ENCODE peak calls at places on chromosome 4, in six cellular contexts. A is mammary epithelial cell, M is GM12878, X is A549, L is fibroblast of lung, Y is endothelial cell of umbilical vein. B is an unnamed sample.

GRCh38 chr4:153427363-153428071 is 38.6 kb upstream of the TMEM131L start:
- DNase-seq in L (peak; percentile 77), X (no peak), A (peak; percentile 56), Y (no peak), M (no peak), B (no peak)

GRCh38 chr4:149183638-149184037 is 632.0 kb downstream of the IQCM start:
- DNase-seq in Y (no peak), L (no peak), A (no peak), X (no peak), M (no peak), B (no peak)

GRCh38 chr4:1310031-1310795 is 20.5 kb downstream of the MAEA start:
- DNase-seq in L (no peak), X (no peak), M (no peak), A (peak; percentile 76), Y (no peak), B (no peak)

GRCh38 chr4:16758206-16758605 is 140.2 kb downstream of the LDB2 start:
- DNase-seq in M (no peak), X (no peak), Y (no peak), L (no peak), A (no peak), B (no peak)

GRCh38 chr4:115834441-115834840 is 721.0 kb upstream of the NDST4 start:
- DNase-seq in A (no peak), Y (no peak), L (no peak), M (no peak), X (no peak), B (no peak)

GRCh38 chr4:6779667-6780565 is 2.6 kb upstream of the KIAA0232 start:
- DNase-seq in X (no peak), A (no peak), Y (no peak), M (no peak), L (peak; percentile 31), B (no peak)

GRCh38 chr4:156710571-156711195 is 260.9 kb downstream of the PDGFC start:
- DNase-seq in M (no peak), L (peak; percentile 36), Y (no peak), A (no peak), X (no peak), B (no peak)

GRCh38 chr4:110518889-110519490 is 43.0 kb downstream of the ENPEP start:
- DNase-seq in Y (peak; percentile 33), M (no peak), X (no peak), L (peak; percentile 5), A (peak; percentile 13), B (peak; percentile 36)

GRCh38 chr4:16721618-16722291 is 176.7 kb downstream of the LDB2 start:
- DNase-seq in L (peak; percentile 89), X (no peak), A (no peak), Y (peak; percentile 67), M (no peak), B (peak; percentile 40)

GRCh38 chr4:35166437-35166836 is 1077.9 kb downstream of the ARAP2 start:
- DNase-seq in Y (no peak), M (no peak), X (no peak), L (no peak), A (peak; percentile 0), B (no peak)

GRCh38 chr4:183362916-183363542 is 40.8 kb upstream of the CLDN24 start:
- DNase-seq in M (no peak), Y (peak; percentile 52), L (peak; percentile 52), A (no peak), X (no peak), B (no peak)

GRCh38 chr4:7929530-7929951 is 10.1 kb downstream of the AFAP1 start:
- DNase-seq in Y (no peak), M (no peak), X (no peak), L (no peak), A (peak; percentile 90), B (no peak)

GRCh38 chr4:184763150-184763780 is 29.4 kb upstream of the CENPU start:
- DNase-seq in X (no peak), M (no peak), A (no peak), L (peak; percentile 9), Y (no peak), B (no peak)

GRCh38 chr4:85909851-85910250 is 434.9 kb downstream of the ARHGAP24 start:
- DNase-seq in L (no peak), X (no peak), A (no peak), M (no peak), Y (no peak), B (no peak)

GRCh38 chr4:111475001-111475400 is 670.3 kb upstream of the FAM241A start:
- DNase-seq in X (no peak), Y (no peak), A (peak; percentile 6), L (peak; percentile 28), M (no peak), B (no peak)

GRCh38 chr4:20255823-20256222 is 4.1 kb downstream of the SLIT2 start:
- DNase-seq in Y (peak; percentile 29), L (no peak), M (no peak), X (no peak), A (no peak), B (no peak)

GRCh38 chr4:93029774-93030173 is 726.0 kb downstream of the GRID2 start:
- DNase-seq in A (no peak), Y (no peak), L (no peak), X (no peak), M (no peak), B (no peak)

GRCh38 chr4:74098628-74098995 is 383 bp downstream of the CXCL2 start:
- DNase-seq in L (no peak), M (no peak), A (no peak), Y (peak; percentile 38), X (no peak), B (no peak)

GRCh38 chr4:101292214-101292613 is 55.1 kb downstream of the PPP3CA start:
- DNase-seq in M (no peak), Y (no peak), A (no peak), X (no peak), L (no peak), B (no peak)

GRCh38 chr4:75547647-75548387 is 8.0 kb upstream of the ODAPH start:
- DNase-seq in A (no peak), Y (no peak), X (no peak), M (no peak), L (peak; percentile 29), B (peak; percentile 61)

GRCh38 chr4:139144161-139144859 is 32.7 kb downstream of the ELF2 start:
- DNase-seq in X (no peak), M (no peak), L (peak; percentile 73), A (peak; percentile 77), Y (no peak), B (no peak)

GRCh38 chr4:112431158-112431557 is 84.8 kb downstream of the NEUROG2 start:
- DNase-seq in Y (no peak), M (no peak), A (no peak), X (no peak), L (no peak), B (no peak)

GRCh38 chr4:108651068-108651794 is 832 bp downstream of the OSTC start:
- DNase-seq in A (peak; percentile 27), M (no peak), L (peak; percentile 72), X (peak; percentile 18), Y (peak; percentile 66), B (peak; percentile 48)

GRCh38 chr4:101009471-101009870 is 337.9 kb downstream of the PPP3CA start:
- DNase-seq in L (no peak), Y (no peak), A (no peak), X (no peak), M (peak; percentile 9), B (peak; percentile 82)

GRCh38 chr4:83269256-83269655 is 15.3 kb downstream of the COQ2 start:
- DNase-seq in L (peak; percentile 47), M (no peak), X (no peak), Y (no peak), A (no peak), B (no peak)

GRCh38 chr4:75004755-75005668 is 72.1 kb downstream of the PARM1 start:
- DNase-seq in A (peak; percentile 24), Y (no peak), X (no peak), L (peak; percentile 3), M (peak; percentile 71), B (peak; percentile 91)

GRCh38 chr4:98430708-98431403 is 169.7 kb downstream of the RAP1GDS1 start:
- DNase-seq in Y (no peak), X (peak; percentile 66), A (peak; percentile 96), M (no peak), L (peak; percentile 98), B (no peak)

GRCh38 chr4:143538979-143539669 is 25.6 kb downstream of the SMARCA5 start:
- DNase-seq in X (no peak), A (no peak), L (no peak), M (no peak), Y (no peak), B (peak; percentile 50)

GRCh38 chr4:98631506-98631905 is 26.9 kb downstream of the TSPAN5 start:
- DNase-seq in Y (no peak), L (no peak), M (no peak), A (no peak), X (no peak), B (no peak)

DNA sequence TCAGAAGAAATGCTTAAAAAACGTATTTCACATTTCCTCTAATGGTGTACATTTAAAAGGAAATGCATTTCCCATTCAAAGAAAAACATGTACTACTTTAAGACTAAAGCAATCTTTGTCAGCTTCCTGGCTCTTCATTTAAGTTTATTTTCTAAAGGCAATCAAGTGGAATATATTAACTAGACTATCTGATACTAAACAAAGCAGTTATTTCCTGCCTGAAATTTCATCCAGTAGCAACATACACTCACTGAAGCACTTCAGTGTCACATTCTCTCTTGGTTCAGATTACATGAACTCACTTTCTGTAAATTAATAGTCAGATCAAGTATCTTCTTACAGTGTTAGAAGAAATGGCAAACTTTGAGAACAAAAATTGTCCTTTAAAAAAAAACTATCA is 42.5 kb downstream of the LRBA start:
- DNase-seq in X (no peak), L (peak; percentile 69), A (no peak), M (no peak), Y (peak; percentile 51), B (no peak)
- H3K4me2 ChIP-seq in X (no peak overlapping the region), L (no peak overlapping the region), A (no peak overlapping the region), M (no peak overlapping the region), Y (peak overlapping the region; percentile 70), B (no peak overlapping the region)

GRCh38 chr4:36325916-36326315 is 44.5 kb downstream of the DTHD1 start:
- DNase-seq in Y (no peak), X (no peak), L (no peak), A (no peak), M (no peak), B (no peak)
- H3K4me2 ChIP-seq in Y (no peak overlapping the region), X (no peak overlapping the region), L (no peak overlapping the region), A (no peak overlapping the region), M (peak overlapping the region; percentile 62), B (peak overlapping the region; percentile 62)

DNA sequence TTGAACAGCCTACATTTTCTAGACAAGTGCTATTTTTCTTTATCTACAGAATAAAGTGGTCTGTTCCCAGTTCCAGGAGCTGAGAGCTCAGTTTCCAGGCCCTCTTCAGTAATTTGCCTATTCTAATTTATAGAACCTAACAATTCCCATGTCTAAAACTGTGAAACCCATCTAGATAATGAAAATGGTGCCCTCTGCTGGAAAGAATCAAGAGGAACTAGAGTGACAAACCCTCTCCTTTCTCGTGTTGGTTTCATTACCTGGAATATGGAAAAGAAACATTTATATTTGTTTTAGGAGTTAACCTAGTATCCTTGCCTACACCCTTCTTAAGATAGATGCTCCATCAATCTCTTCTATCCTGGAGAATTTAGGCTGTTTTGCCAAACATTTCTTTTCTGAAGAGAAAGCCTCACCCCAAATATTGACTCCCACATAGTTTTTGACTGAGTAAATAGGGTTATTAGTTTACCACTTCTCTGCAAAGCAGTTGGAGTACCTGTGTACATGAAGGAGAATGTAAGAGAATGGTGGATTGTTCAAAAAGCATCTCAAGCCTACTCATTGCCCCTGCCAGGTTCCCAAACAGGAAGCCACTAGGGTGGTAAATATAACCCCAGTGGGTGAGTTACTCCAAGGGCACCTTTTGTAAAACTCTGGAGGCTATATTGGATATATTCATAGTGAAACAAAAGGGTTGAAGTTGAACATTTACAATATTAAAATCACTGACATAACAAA is 121.6 kb downstream of the RASL11B start:
- DNase-seq in X (peak; percentile 10), L (peak; percentile 39), Y (peak; percentile 64), M (no peak), A (peak; percentile 42), B (peak; percentile 53)
- H3K4me2 ChIP-seq in X (no peak overlapping the region), L (no peak overlapping the region), Y (no peak overlapping the region), M (no peak overlapping the region), A (peak overlapping the region; percentile 24), B (no peak overlapping the region)

GRCh38 chr4:147863808-147864472 is 132.1 kb downstream of the ARHGAP10 start:
- DNase-seq in L (no peak), Y (peak; percentile 23), X (no peak), M (no peak), A (no peak), B (no peak)
- H3K4me2 ChIP-seq in L (no peak overlapping the region), Y (no peak overlapping the region), X (no peak overlapping the region), M (no peak overlapping the region), A (no peak overlapping the region), B (no peak overlapping the region)